ENCODE peak calls at places on chromosomes 13 and 19, in seven cellular contexts. R, B, I, C, V, E and J are unnamed samples. For H3K4me1, the result is how much of the 10 kb centered on the place peaks cover.

GRCh38 chr13:28031929-28032328 is 43.4 kb upstream of the URAD start:
- DNase-seq in R (no peak), B (no peak), I (no peak), C (no peak), V (no peak), E (no peak), J (no peak)

GRCh38 chr13:113995051-113995601 is 21.2 kb upstream of the C13orf46 start:
- DNase-seq in R (no peak), B (no peak), I (no peak), C (no peak), V (no peak), E (no peak), J (no peak)

GRCh38 chr19:58555369-58555885 is 522 bp upstream of the CHMP2A start:
- DNase-seq in R (no peak), B (no peak), I (no peak), C (no peak), V (peak), E (no peak), J (no peak)

GRCh38 chr19:33806434-33806881 is 9.8 kb downstream of the KCTD15 start:
- DNase-seq in R (no peak), B (peak), I (no peak), C (no peak), V (peak), E (no peak), J (no peak)

GRCh38 chr19:20315543-20315942 is 148.5 kb downstream of the ZNF486 start:
- DNase-seq in R (no peak), B (no peak), I (no peak), C (no peak), V (no peak), E (no peak), J (no peak)

GRCh38 chr13:52001120-52001731 is 10.0 kb downstream of the ATP7B start:
- DNase-seq in R (no peak), B (peak), I (no peak), C (peak), V (no peak), E (no peak), J (no peak)

GRCh38 chr13:33174491-33174890 is 111.1 kb downstream of the STARD13 start:
- DNase-seq in R (no peak), B (no peak), I (no peak), C (no peak), V (no peak), E (no peak), J (no peak)

GRCh38 chr13:98482476-98483444 is 94.1 kb downstream of the STK24 start:
- DNase-seq in R (no peak), B (peak), I (no peak), C (peak), V (peak), E (peak), J (no peak)

GRCh38 chr13:45335397-45336024 is 5.5 kb downstream of the TPT1 start:
- DNase-seq in R (no peak), B (peak), I (no peak), C (no peak), V (no peak), E (no peak), J (no peak)

GRCh38 chr13:61734683-61735082 is 319.0 kb upstream of the PCDH20 start:
- DNase-seq in R (no peak), B (no peak), I (no peak), C (no peak), V (no peak), E (no peak), J (no peak)

GRCh38 chr13:102550507-102550906 is 46.3 kb upstream of the TPP2 start:
- DNase-seq in R (no peak), B (no peak), I (no peak), C (no peak), V (no peak), E (no peak), J (no peak)

GRCh38 chr19:49645995-49646394 is 4.0 kb downstream of the SCAF1 start:
- DNase-seq in R (no peak), B (no peak), I (no peak), C (no peak), V (no peak), E (no peak), J (no peak)

GRCh38 chr13:62887046-62887445 is 1471.4 kb upstream of the PCDH20 start:
- DNase-seq in R (no peak), B (no peak), I (no peak), C (no peak), V (no peak), E (no peak), J (no peak)

GRCh38 chr19:50481351-50482149 is 4.9 kb upstream of the GARIN5A start:
- DNase-seq in R (no peak), B (no peak), I (no peak), C (no peak), V (no peak), E (no peak), J (no peak)

GRCh38 chr19:30649934-30650614 is 277.9 kb downstream of the ZNF536 start:
- DNase-seq in R (no peak), B (peak), I (no peak), C (peak), V (peak), E (no peak), J (peak)

GRCh38 chr13:71864981-71865857 is 1.8 kb downstream of the DACH1 start:
- DNase-seq in R (no peak), B (peak), I (no peak), C (no peak), V (peak), E (peak), J (no peak)

GRCh38 chr19:48724796-48725753 is 5.5 kb upstream of the MAMSTR start:
- DNase-seq in R (no peak), B (peak), I (no peak), C (peak), V (peak), E (no peak), J (peak)

GRCh38 chr13:25731511-25731910 is 320.3 kb downstream of the SHISA2 start:
- DNase-seq in R (no peak), B (no peak), I (no peak), C (no peak), V (no peak), E (no peak), J (no peak)

GRCh38 chr13:27006519-27007161 is 165.0 kb downstream of the USP12 start:
- DNase-seq in R (peak), B (peak), I (no peak), C (peak), V (peak), E (peak), J (peak)

GRCh38 chr13:27007166-27007565 is 164.4 kb downstream of the USP12 start:
- DNase-seq in R (peak), B (no peak), I (no peak), C (no peak), V (peak), E (no peak), J (no peak)

GRCh38 chr13:27005556-27005955 is 166.1 kb downstream of the USP12 start:
- DNase-seq in R (no peak), B (no peak), I (no peak), C (no peak), V (no peak), E (no peak), J (no peak)

GRCh38 chr13:27004866-27005265 is 166.7 kb downstream of the USP12 start:
- DNase-seq in R (no peak), B (no peak), I (no peak), C (no peak), V (no peak), E (no peak), J (no peak)

DNA sequence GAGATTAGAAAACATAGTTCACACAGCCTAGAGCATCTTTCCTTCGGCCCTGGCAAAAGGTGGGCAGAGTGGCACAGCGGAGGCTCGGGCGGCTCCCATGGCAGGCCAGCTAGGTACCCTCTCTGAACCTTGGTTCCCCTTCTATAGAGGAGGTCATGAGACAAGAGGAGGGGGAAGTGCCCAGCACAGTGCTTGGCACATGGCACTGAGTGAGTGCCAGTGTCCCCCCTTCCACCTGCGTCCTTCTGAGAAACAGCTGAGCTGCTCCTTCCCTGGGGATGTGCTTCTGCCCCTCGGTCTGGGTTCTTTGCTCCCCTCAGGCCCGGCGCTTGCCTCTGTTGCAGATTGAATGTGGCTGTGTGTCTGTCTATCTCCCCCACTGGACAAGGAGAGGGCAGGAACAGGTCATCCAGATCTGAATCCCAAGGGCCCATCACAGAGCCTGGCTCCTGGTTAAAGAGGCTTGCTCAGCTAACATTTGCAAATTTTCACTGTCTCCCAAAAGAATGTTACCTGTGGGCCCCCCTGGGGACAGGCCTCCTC is 165.6 kb downstream of the USP12 start:
- DNase-seq in R (peak), B (no peak), I (no peak), C (no peak), V (no peak), E (no peak), J (no peak)
- H3K4me3 ChIP-seq in R (peak), B (no peak), I (no peak), C (no peak), V (no peak), E (no peak), J (no peak)

GRCh38 chr13:64061649-64062048 is 2646.0 kb upstream of the PCDH20 start:
- DNase-seq in R (no peak), B (no peak), I (no peak), C (no peak), V (no peak), E (no peak), J (no peak)
- H3K4me1 ChIP-seq in R (under half), B (under half), I (under half), C (under half), V (under half), E (under half), J (under half)

DNA sequence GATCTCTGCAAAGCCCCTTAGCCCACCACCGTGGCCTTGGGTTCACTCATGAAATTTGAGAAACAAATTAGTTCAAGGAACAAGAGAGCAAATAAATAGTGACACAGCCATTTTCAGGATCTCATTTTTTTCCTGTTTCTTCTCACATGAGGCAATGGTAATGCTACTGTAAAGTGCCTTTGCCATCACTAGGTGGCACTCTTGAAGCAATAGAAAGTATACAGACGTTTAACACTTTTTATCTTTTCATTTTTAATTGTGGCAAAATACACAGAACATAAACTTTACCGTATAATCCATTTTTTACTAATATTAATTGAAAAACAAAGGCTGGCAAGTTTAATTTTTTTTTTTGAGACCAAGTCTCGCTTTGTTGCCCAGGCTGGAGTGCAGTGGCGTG is 76.9 kb upstream of the ZNF835 start:
- DNase-seq in R (no peak), B (no peak), I (no peak), C (no peak), V (no peak), E (no peak), J (no peak)
- H3K4me3 ChIP-seq in R (no peak), B (no peak), I (no peak), C (no peak), V (no peak), E (no peak), J (no peak)

GRCh38 chr13:40673414-40673813 is 7.0 kb upstream of the FOXO1 start:
- DNase-seq in R (no peak), B (no peak), I (no peak), C (no peak), V (no peak), E (no peak), J (no peak)

GRCh38 chr13:40670307-40670706 is 3.9 kb upstream of the FOXO1 start:
- DNase-seq in R (no peak), B (no peak), I (no peak), C (no peak), V (no peak), E (no peak), J (no peak)

GRCh38 chr13:40676007-40676406 is 9.6 kb upstream of the FOXO1 start:
- DNase-seq in R (no peak), B (no peak), I (no peak), C (no peak), V (no peak), E (no peak), J (no peak)

GRCh38 chr13:40672310-40673060 is 6.0 kb upstream of the FOXO1 start:
- DNase-seq in R (no peak), B (peak), I (no peak), C (peak), V (no peak), E (no peak), J (peak)

DNA sequence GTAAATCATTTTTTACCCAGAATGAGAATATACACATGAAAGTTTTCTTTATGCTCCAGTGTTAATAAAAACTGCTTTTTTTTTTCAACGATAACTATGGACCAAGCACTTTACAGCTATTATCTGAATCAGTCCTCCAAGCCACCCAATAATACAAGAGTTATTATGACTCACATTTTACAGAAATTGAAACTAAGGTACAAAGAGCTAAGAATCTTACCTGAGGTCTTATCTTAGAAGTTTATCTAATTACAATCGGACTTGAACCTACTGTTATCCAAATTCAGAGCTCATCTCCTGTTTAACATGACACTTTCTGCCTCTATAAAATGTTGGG is 6.6 kb upstream of the FOXO1 start:
- DNase-seq in R (no peak), B (peak), I (no peak), C (no peak), V (no peak), E (no peak), J (no peak)
- H3K4me1 ChIP-seq in R (under half), B (under half), I (under half), C (under half), V (under half), E (under half), J (under half)

DNA sequence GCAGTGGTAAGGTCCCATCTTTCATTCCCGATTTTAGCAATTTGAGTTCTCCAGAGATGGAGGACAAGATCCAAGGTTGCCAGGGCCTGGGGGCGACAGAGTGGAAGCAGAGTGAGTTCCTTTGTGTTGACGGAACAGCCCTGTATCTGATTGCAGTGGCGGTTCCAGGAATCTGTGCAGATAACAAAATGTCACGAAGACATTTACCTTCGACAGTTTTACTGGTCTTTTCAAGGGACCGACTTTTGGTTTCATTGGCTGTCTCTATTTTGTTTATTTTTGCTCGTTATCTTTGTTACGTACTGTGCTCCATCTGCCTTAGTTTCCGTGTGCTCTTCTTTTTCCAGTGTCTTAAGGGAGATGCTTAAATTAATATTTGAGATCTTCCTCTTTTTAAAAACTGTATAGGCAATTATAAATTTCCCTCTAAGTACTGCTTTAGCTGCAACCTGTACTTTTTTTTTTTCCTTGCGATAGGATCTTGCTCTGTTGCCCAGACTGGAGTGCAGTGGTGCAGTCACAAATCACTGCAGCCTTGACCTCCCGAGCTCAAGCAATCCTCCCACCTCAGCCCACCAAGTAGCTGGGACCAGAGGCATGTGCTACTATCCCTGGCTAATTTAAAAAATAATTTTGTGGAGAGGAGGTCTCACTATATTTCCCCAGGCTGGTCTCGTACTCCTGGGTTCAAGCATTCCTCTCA is 23.2 kb downstream of the KDM4B start:
- DNase-seq in R (no peak), B (no peak), I (no peak), C (no peak), V (no peak), E (no peak), J (no peak)
- H3K4me3 ChIP-seq in R (no peak), B (no peak), I (no peak), C (no peak), V (no peak), E (no peak), J (no peak)

GRCh38 chr19:18610556-18611326 is 1.9 kb upstream of the TMEM59L start:
- DNase-seq in R (no peak), B (no peak), I (no peak), C (no peak), V (no peak), E (no peak), J (no peak)
- H3K4me1 ChIP-seq in R (under half), B (under half), I (under half), C (under half), V (under half), E (under half), J (under half)

GRCh38 chr19:18536475-18536874 is 6.9 kb downstream of the FKBP8 start:
- DNase-seq in R (no peak), B (no peak), I (no peak), C (no peak), V (no peak), E (no peak), J (no peak)

GRCh38 chr19:18532208-18532890 is 10.5 kb upstream of the ELL start:
- DNase-seq in R (no peak), B (no peak), I (no peak), C (no peak), V (no peak), E (no peak), J (no peak)

GRCh38 chr19:18531485-18531884 is 9.6 kb upstream of the ELL start:
- DNase-seq in R (no peak), B (no peak), I (no peak), C (no peak), V (no peak), E (no peak), J (no peak)

GRCh38 chr19:18529782-18530181 is 7.9 kb upstream of the ELL start:
- DNase-seq in R (no peak), B (no peak), I (no peak), C (no peak), V (no peak), E (no peak), J (no peak)

GRCh38 chr19:18533058-18533457 is 10.3 kb downstream of the FKBP8 start:
- DNase-seq in R (no peak), B (no peak), I (no peak), C (no peak), V (no peak), E (no peak), J (no peak)
- H3K4me3 ChIP-seq in R (no peak), B (no peak), I (no peak), C (no peak), V (no peak), E (no peak), J (no peak)

GRCh38 chr19:17351815-17352435 is 14.6 kb downstream of the GTPBP3 start:
- DNase-seq in R (no peak), B (no peak), I (no peak), C (no peak), V (no peak), E (no peak), J (no peak)
- H3K4me1 ChIP-seq in R (under half), B (under half), I (under half), C (under half), V (under half), E (under half), J (under half)

GRCh38 chr19:45952341-45952690 is 21.3 kb downstream of the NOVA2 start:
- DNase-seq in R (no peak), B (no peak), I (no peak), C (no peak), V (no peak), E (no peak), J (no peak)
- H3K4me3 ChIP-seq in R (no peak), B (no peak), I (peak), C (no peak), V (no peak), E (no peak), J (no peak)

GRCh38 chr19:658059-658839 is 4.8 kb downstream of the RNF126 start:
- DNase-seq in R (no peak), B (no peak), I (no peak), C (no peak), V (no peak), E (no peak), J (no peak)
- H3K4me1 ChIP-seq in R (half or more), B (under half), I (half or more), C (under half), V (under half), E (under half), J (under half)